ENCODE peak calls at places on chromosomes 1 and 21, in nine cellular contexts. G is K562, S is stomach, V is upper lobe of left lung, D is ovary, X is esophagus muscularis mucosa, F is transverse colon, A is sigmoid colon, Q is HepG2. P is an unnamed sample. For H3K36me3, the result is how much of the 10 kb centered on the place peaks cover.

GRCh38 chr1:20992327-20993056 is 184.2 kb downstream of the EIF4G3 start:
- DNase-seq in G (no peak), S (no peak), V (no peak), D (no peak), X (no peak), F (no peak), A (no peak), Q (no peak), P (no peak)

GRCh38 chr1:1625824-1626206 is 6.2 kb upstream of the MMP23B start:
- DNase-seq in G (no peak), S (no peak), V (no peak), D (no peak), X (no peak), F (no peak), A (no peak), Q (no peak), P (no peak)

GRCh38 chr1:68010094-68010493 is 40.3 kb downstream of the DIRAS3 start:
- DNase-seq in G (no peak), S (no peak), V (no peak), D (no peak), X (no peak), F (no peak), A (no peak), Q (no peak), P (no peak)

GRCh38 chr1:162087574-162087973 is 18.1 kb downstream of the NOS1AP start:
- DNase-seq in G (no peak), S (no peak), V (no peak), D (no peak), X (peak), F (no peak), A (no peak), Q (no peak), P (no peak)

GRCh38 chr1:203336097-203336496 is 14.8 kb downstream of the FMOD start:
- DNase-seq in G (no peak), S (no peak), V (no peak), D (peak), X (no peak), F (no peak), A (no peak), Q (no peak), P (no peak)

GRCh38 chr1:117368116-117369108 is 1.2 kb downstream of the MAN1A2 start:
- DNase-seq in G (no peak), S (no peak), V (no peak), D (no peak), X (no peak), F (no peak), A (no peak), Q (peak), P (no peak)

GRCh38 chr1:244313346-244313745 is 138.4 kb downstream of the ADSS2 start:
- DNase-seq in G (no peak), S (no peak), V (peak), D (no peak), X (no peak), F (no peak), A (no peak), Q (no peak), P (no peak)

GRCh38 chr1:56811331-56811730 is 7.9 kb downstream of the FYB2 start:
- DNase-seq in G (no peak), S (peak), V (no peak), D (no peak), X (no peak), F (no peak), A (no peak), Q (no peak), P (no peak)

GRCh38 chr1:199751962-199752687 is 275.4 kb upstream of the NR5A2 start:
- DNase-seq in G (no peak), S (no peak), V (no peak), D (no peak), X (no peak), F (no peak), A (no peak), Q (no peak), P (no peak)

GRCh38 chr1:61607448-61607847 is 117.5 kb downstream of the TM2D1 start:
- DNase-seq in G (no peak), S (no peak), V (no peak), D (no peak), X (no peak), F (no peak), A (no peak), Q (no peak), P (no peak)

GRCh38 chr21:28627691-28628090 is 365.0 kb downstream of the LTN1 start:
- DNase-seq in G (no peak), S (no peak), V (no peak), D (no peak), X (no peak), F (no peak), A (no peak), Q (no peak), P (no peak)

GRCh38 chr1:110503471-110503870 is 15.5 kb downstream of the KCNA10 start:
- DNase-seq in G (no peak), S (no peak), V (no peak), D (no peak), X (no peak), F (no peak), A (no peak), Q (no peak), P (no peak)

GRCh38 chr21:45420623-45421041 is 15.7 kb downstream of the COL18A1 start:
- DNase-seq in G (no peak), S (peak), V (no peak), D (peak), X (no peak), F (no peak), A (peak), Q (no peak), P (no peak)

GRCh38 chr1:225425211-225425786 is 2.5 kb downstream of the LBR start:
- DNase-seq in G (no peak), S (no peak), V (no peak), D (no peak), X (no peak), F (no peak), A (no peak), Q (no peak), P (no peak)

GRCh38 chr1:78491311-78492071 is 717 bp downstream of the PTGFR start:
- DNase-seq in G (no peak), S (no peak), V (peak), D (peak), X (no peak), F (no peak), A (peak), Q (no peak), P (peak)

GRCh38 chr1:205313681-205314308 is 7.8 kb downstream of the NUAK2 start:
- DNase-seq in G (no peak), S (peak), V (peak), D (peak), X (peak), F (peak), A (no peak), Q (no peak), P (peak)

GRCh38 chr1:222331340-222331739 is 216.6 kb downstream of the HHIPL2 start:
- DNase-seq in G (no peak), S (no peak), V (no peak), D (no peak), X (no peak), F (no peak), A (no peak), Q (no peak), P (no peak)

GRCh38 chr21:14737922-14738321 is 191.8 kb upstream of the SAMSN1 start:
- DNase-seq in G (peak), S (peak), V (no peak), D (no peak), X (no peak), F (peak), A (no peak), Q (peak), P (peak)

GRCh38 chr1:153288634-153289275 is 24.0 kb downstream of the PGLYRP3 start:
- DNase-seq in G (peak), S (no peak), V (no peak), D (no peak), X (peak), F (no peak), A (no peak), Q (no peak), P (no peak)

GRCh38 chr1:153626929-153627796 is at the start of gene S100A13:
- DNase-seq in G (peak), S (peak), V (peak), D (peak), X (peak), F (peak), A (peak), Q (peak), P (peak)

GRCh38 chr1:7478797-7479499 is 292.1 kb upstream of the VAMP3 start:
- DNase-seq in G (no peak), S (peak), V (peak), D (peak), X (peak), F (peak), A (peak), Q (no peak), P (no peak)

GRCh38 chr1:33099290-33100118 is 18.6 kb downstream of the AZIN2 start:
- DNase-seq in G (no peak), S (peak), V (no peak), D (no peak), X (no peak), F (peak), A (no peak), Q (no peak), P (peak)

GRCh38 chr1:209368864-209369598 is 214.5 kb upstream of the CAMK1G start:
- DNase-seq in G (no peak), S (no peak), V (no peak), D (no peak), X (no peak), F (no peak), A (peak), Q (no peak), P (no peak)

GRCh38 chr1:150511551-150511950 is 3.6 kb downstream of the ECM1 start:
- DNase-seq in G (no peak), S (no peak), V (no peak), D (no peak), X (no peak), F (no peak), A (no peak), Q (no peak), P (no peak)

GRCh38 chr1:32933742-32934322 is 30.8 kb downstream of the RNF19B start:
- DNase-seq in G (no peak), S (peak), V (no peak), D (no peak), X (no peak), F (peak), A (no peak), Q (peak), P (peak)

GRCh38 chr21:41667136-41667535 is 99.7 kb downstream of the RIPK4 start:
- DNase-seq in G (no peak), S (no peak), V (no peak), D (peak), X (no peak), F (no peak), A (no peak), Q (no peak), P (no peak)

GRCh38 chr21:28213221-28213620 is 779.5 kb downstream of the LTN1 start:
- DNase-seq in G (no peak), S (no peak), V (no peak), D (no peak), X (no peak), F (no peak), A (no peak), Q (no peak), P (no peak)

GRCh38 chr1:91546876-91547275 is 46.2 kb downstream of the CDC7 start:
- DNase-seq in G (no peak), S (no peak), V (peak), D (no peak), X (no peak), F (no peak), A (no peak), Q (no peak), P (no peak)

GRCh38 chr1:27111771-27112573 is 43.0 kb downstream of the SLC9A1 start:
- DNase-seq in G (peak), S (peak), V (no peak), D (peak), X (peak), F (peak), A (peak), Q (peak), P (peak)

GRCh38 chr1:45864124-45864721 is 60.8 kb downstream of the MAST2 start:
- DNase-seq in G (no peak), S (no peak), V (no peak), D (no peak), X (no peak), F (no peak), A (no peak), Q (no peak), P (no peak)

GRCh38 chr1:54280652-54281051 is 80.7 kb downstream of the MRPL37 start:
- DNase-seq in G (no peak), S (no peak), V (no peak), D (no peak), X (no peak), F (no peak), A (no peak), Q (no peak), P (no peak)

GRCh38 chr1:21260405-21261129 is 29.7 kb downstream of the ECE1 start:
- DNase-seq in G (no peak), S (no peak), V (no peak), D (no peak), X (no peak), F (no peak), A (no peak), Q (no peak), P (no peak)

GRCh38 chr1:19454265-19455198 is 30.8 kb downstream of the CAPZB start:
- DNase-seq in G (no peak), S (no peak), V (no peak), D (no peak), X (no peak), F (no peak), A (no peak), Q (no peak), P (no peak)

GRCh38 chr21:45792682-45793383 is 149.3 kb downstream of the PCBP3 start:
- DNase-seq in G (no peak), S (no peak), V (no peak), D (no peak), X (peak), F (no peak), A (no peak), Q (no peak), P (no peak)

GRCh38 chr1:28640766-28641165 is 2.1 kb downstream of the TAF12 start:
- DNase-seq in G (no peak), S (no peak), V (no peak), D (no peak), X (no peak), F (no peak), A (no peak), Q (peak), P (no peak)

GRCh38 chr1:72140222-72140621 is 142.1 kb downstream of the NEGR1 start:
- DNase-seq in G (no peak), S (no peak), V (no peak), D (no peak), X (no peak), F (no peak), A (no peak), Q (no peak), P (no peak)

GRCh38 chr21:42421018-42421793 is 17.5 kb downstream of the UBASH3A start:
- DNase-seq in G (no peak), S (no peak), V (no peak), D (no peak), X (no peak), F (peak), A (no peak), Q (no peak), P (no peak)

GRCh38 chr21:26123012-26123411 is 47.6 kb downstream of the APP start:
- DNase-seq in G (no peak), S (no peak), V (no peak), D (no peak), X (no peak), F (no peak), A (no peak), Q (no peak), P (no peak)

GRCh38 chr1:96416111-96416595 is 305.4 kb upstream of the PTBP2 start:
- DNase-seq in G (no peak), S (no peak), V (no peak), D (no peak), X (no peak), F (peak), A (peak), Q (no peak), P (no peak)

GRCh38 chr1:92934395-92935378 is 26.6 kb downstream of the DIPK1A start:
- DNase-seq in G (no peak), S (peak), V (no peak), D (no peak), X (no peak), F (peak), A (no peak), Q (no peak), P (no peak)

GRCh38 chr1:13782634-13782995 is 82.6 kb downstream of the PRDM2 start:
- DNase-seq in G (no peak), S (no peak), V (no peak), D (peak), X (no peak), F (no peak), A (no peak), Q (no peak), P (no peak)
- H3K36me3 ChIP-seq in G (half or more), S (half or more), V (under half), D (under half), X (half or more), F (under half), A (half or more), Q (under half), P (half or more)

GRCh38 chr1:100989306-100990077 is 36.1 kb downstream of the DPH5 start:
- DNase-seq in G (no peak), S (no peak), V (no peak), D (no peak), X (no peak), F (no peak), A (no peak), Q (no peak), P (no peak)

GRCh38 chr1:101000141-101000867 is 25.3 kb downstream of the DPH5 start:
- DNase-seq in G (no peak), S (no peak), V (no peak), D (no peak), X (no peak), F (no peak), A (no peak), Q (no peak), P (no peak)

DNA sequence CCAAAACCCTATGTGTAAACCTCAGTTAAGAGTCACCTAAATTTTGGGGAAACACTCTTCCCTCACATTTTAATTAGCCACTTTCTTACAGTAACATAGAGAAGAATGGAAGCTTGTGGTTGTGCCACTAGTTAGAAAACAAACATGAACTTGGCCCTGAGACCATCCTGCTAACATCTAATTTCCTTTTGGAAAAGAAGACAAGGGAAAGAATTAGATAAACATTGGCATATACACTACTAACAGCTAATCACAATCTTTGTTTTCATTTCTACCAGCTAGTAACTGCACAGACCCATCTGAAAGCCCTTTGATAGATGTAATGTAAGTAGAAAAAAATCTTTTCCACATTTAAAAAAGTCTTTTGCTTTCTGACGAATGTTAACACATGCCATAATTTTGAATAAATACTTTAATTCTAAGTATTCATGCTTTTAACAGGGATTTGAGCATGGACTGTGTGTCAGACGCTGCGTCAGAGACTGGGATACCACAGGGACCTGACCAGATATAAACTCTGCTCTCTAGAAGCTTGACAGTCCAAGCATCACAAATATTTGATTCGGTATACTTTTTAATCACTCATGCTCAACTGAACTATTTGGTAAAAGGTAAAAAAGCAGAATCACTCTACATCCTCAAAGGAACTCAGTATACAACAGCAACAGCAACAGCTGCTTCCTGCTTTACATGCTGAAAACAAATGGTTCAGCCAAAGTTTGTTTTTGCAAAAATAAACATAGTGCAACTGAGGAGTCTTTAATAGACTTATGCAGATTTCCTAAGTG is 30.2 kb downstream of the DPH5 start:
- DNase-seq in G (no peak), S (no peak), V (no peak), D (no peak), X (no peak), F (no peak), A (no peak), Q (no peak), P (no peak)
- TF ChIP-seq EP300 in G (no peak), S (no peak), V (no peak), D (no peak), X (no peak), F (no peak), A (no peak), Q (no peak), P (no peak)

DNA sequence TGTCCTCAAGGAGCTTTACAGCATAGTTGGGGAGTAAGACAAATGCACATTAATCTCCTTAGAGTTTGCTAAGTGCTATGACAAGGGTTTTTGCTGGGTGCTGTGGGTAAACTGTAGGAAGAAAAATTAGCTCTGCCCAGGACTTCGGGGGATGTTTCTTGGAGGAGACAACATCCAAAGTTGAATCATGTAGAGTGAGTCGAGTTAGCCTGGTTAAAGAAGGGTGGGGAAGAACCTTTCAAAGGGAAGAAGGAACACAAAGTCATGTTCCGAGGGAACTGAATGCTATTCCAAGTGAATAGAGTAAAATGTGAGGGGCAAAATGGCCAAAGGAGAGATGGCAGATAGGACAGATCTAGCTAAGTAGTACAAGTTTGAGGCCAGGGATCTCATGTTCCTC is 17.1 kb downstream of the SPRTN start:
- DNase-seq in G (no peak), S (no peak), V (no peak), D (no peak), X (no peak), F (no peak), A (no peak), Q (no peak), P (no peak)
- TF ChIP-seq POLR2A in G (no peak), S (no peak), V (no peak), D (no peak), X (no peak), F (no peak), A (no peak), Q (no peak), P (no peak)

GRCh38 chr1:235710665-235711064 is 61.1 kb upstream of the GNG4 start:
- DNase-seq in G (no peak), S (no peak), V (no peak), D (no peak), X (no peak), F (no peak), A (peak), Q (no peak), P (no peak)
- H3K36me3 ChIP-seq in G (under half), S (half or more), V (under half), D (under half), X (half or more), F (under half), A (half or more), Q (under half), P (under half)

P was measured in tibial nerve.